ENCODE peak calls at places on chromosome 15, in ten cellular contexts. P is H9; T is fibroblast of lung; F is mammary epithelial cell; E is uterus; L is IMR-90; V is CD4-positive, CD25-positive, alpha-beta regulatory T cell; M is hepatocyte; A is PC-9; D is tibial artery. R is an unnamed sample.
A peak's percentile ranks its signal among the peaks of the same experiment; 100 is the strongest.

GRCh38 chr15:70524470-70524869 is 238.9 kb downstream of the UACA start:
- DNase-seq in P (peak; percentile 17), T (no peak), F (no peak), E (no peak), L (no peak), V (no peak), M (no peak), A (no peak), D (no peak), R (no peak)

GRCh38 chr15:39403674-39404117 is 177.2 kb upstream of the THBS1 start:
- DNase-seq in P (no peak), T (peak; percentile 87), F (peak; percentile 58), E (no peak), L (peak; percentile 88), V (no peak), M (no peak), A (peak; percentile 41), D (no peak), R (no peak)

GRCh38 chr15:43799209-43799944 is 643 bp downstream of the SERINC4 start:
- DNase-seq in P (peak; percentile 51), T (no peak), F (no peak), E (no peak), L (no peak), V (no peak), M (no peak), A (no peak), D (no peak), R (no peak)

GRCh38 chr15:71680079-71680461 is 130.3 kb upstream of the NR2E3 start:
- DNase-seq in P (no peak), T (no peak), F (no peak), E (no peak), L (no peak), V (no peak), M (no peak), A (peak; percentile 39), D (no peak), R (no peak)

GRCh38 chr15:90718232-90718631 is 1.1 kb downstream of the BLM start:
- DNase-seq in P (no peak), T (no peak), F (no peak), E (no peak), L (no peak), V (no peak), M (no peak), A (no peak), D (no peak), R (no peak)

GRCh38 chr15:34132881-34133280 is 31.0 kb downstream of the PGBD4 start:
- DNase-seq in P (no peak), T (peak; percentile 54), F (no peak), E (no peak), L (peak; percentile 53), V (no peak), M (no peak), A (no peak), D (no peak), R (no peak)

GRCh38 chr15:49507261-49507660 is 84.2 kb downstream of the FGF7 start:
- DNase-seq in P (no peak), T (peak; percentile 3), F (peak; percentile 60), E (no peak), L (peak; percentile 59), V (no peak), M (no peak), A (no peak), D (no peak), R (no peak)

GRCh38 chr15:77528968-77529319 is 103.8 kb downstream of the LINGO1 start:
- DNase-seq in P (no peak), T (no peak), F (no peak), E (no peak), L (no peak), V (no peak), M (no peak), A (no peak), D (peak; percentile 55), R (no peak)

GRCh38 chr15:55627730-55628368 is 39.7 kb upstream of the PYGO1 start:
- DNase-seq in P (no peak), T (peak; percentile 93), F (peak; percentile 96), E (peak; percentile 51), L (peak; percentile 95), V (no peak), M (peak; percentile 80), A (peak; percentile 77), D (no peak), R (peak; percentile 65)

GRCh38 chr15:41429003-41429890 is 12.4 kb downstream of the RTF1 start:
- DNase-seq in P (no peak), T (peak; percentile 9), F (no peak), E (no peak), L (peak; percentile 19), V (no peak), M (peak; percentile 23), A (no peak), D (no peak), R (no peak)

GRCh38 chr15:29917600-29918597 is 95.6 kb upstream of the TJP1 start:
- DNase-seq in P (no peak), T (peak; percentile 41), F (peak; percentile 31), E (no peak), L (peak; percentile 85), V (no peak), M (peak; percentile 30), A (no peak), D (no peak), R (no peak)

GRCh38 chr15:38545179-38545578 is 19.4 kb downstream of the RASGRP1 start:
- DNase-seq in P (no peak), T (peak; percentile 31), F (no peak), E (no peak), L (peak; percentile 38), V (no peak), M (no peak), A (no peak), D (no peak), R (no peak)

GRCh38 chr15:100726426-100727190 is 124.2 kb downstream of the ASB7 start:
- DNase-seq in P (peak; percentile 15), T (peak; percentile 93), F (no peak), E (no peak), L (peak; percentile 74), V (no peak), M (no peak), A (no peak), D (no peak), R (no peak)

GRCh38 chr15:45648521-45649200 is 13.8 kb downstream of the SQOR start:
- DNase-seq in P (no peak), T (peak; percentile 76), F (peak; percentile 89), E (no peak), L (peak; percentile 86), V (no peak), M (peak; percentile 69), A (peak; percentile 37), D (no peak), R (peak; percentile 46)

GRCh38 chr15:91224750-91225380 is 124.8 kb downstream of the SV2B start:
- DNase-seq in P (peak; percentile 33), T (peak; percentile 3), F (peak; percentile 37), E (no peak), L (peak; percentile 41), V (no peak), M (peak; percentile 41), A (no peak), D (no peak), R (no peak)

GRCh38 chr15:63324770-63325169 is 47.4 kb downstream of the APH1B start:
- DNase-seq in P (no peak), T (no peak), F (no peak), E (no peak), L (no peak), V (no peak), M (no peak), A (no peak), D (no peak), R (no peak)
- H3K27ac ChIP-seq in P (no peak overlapping the region), T (no peak overlapping the region), F (no peak overlapping the region), E (no peak overlapping the region), L (no peak overlapping the region), V (no peak overlapping the region), M (no peak overlapping the region), A (no peak overlapping the region), D (no peak overlapping the region), R (no peak overlapping the region)

GRCh38 chr15:30984542-30984941 is 6.9 kb downstream of the MTMR10 start:
- DNase-seq in P (no peak), T (no peak), F (no peak), E (no peak), L (no peak), V (no peak), M (no peak), A (no peak), D (no peak), R (no peak)
- H3K27ac ChIP-seq in P (no peak overlapping the region), T (no peak overlapping the region), F (no peak overlapping the region), E (peak overlapping the region; percentile 36), L (no peak overlapping the region), V (no peak overlapping the region), M (no peak overlapping the region), A (no peak overlapping the region), D (no peak overlapping the region), R (peak overlapping the region; percentile 59)

GRCh38 chr15:81088496-81088895 is 45.6 kb upstream of the CFAP161 start:
- DNase-seq in P (no peak), T (no peak), F (no peak), E (no peak), L (no peak), V (no peak), M (no peak), A (no peak), D (no peak), R (no peak)

GRCh38 chr15:81087121-81087520 is 46.9 kb upstream of the CFAP161 start:
- DNase-seq in P (no peak), T (no peak), F (no peak), E (no peak), L (no peak), V (no peak), M (no peak), A (no peak), D (no peak), R (no peak)

GRCh38 chr15:81085898-81086297 is 48.2 kb upstream of the CFAP161 start:
- DNase-seq in P (no peak), T (no peak), F (no peak), E (no peak), L (no peak), V (no peak), M (no peak), A (no peak), D (no peak), R (no peak)

GRCh38 chr15:81085213-81085612 is 48.9 kb upstream of the CFAP161 start:
- DNase-seq in P (no peak), T (no peak), F (no peak), E (no peak), L (no peak), V (no peak), M (no peak), A (no peak), D (no peak), R (no peak)

GRCh38 chr15:81087694-81088093 is 46.4 kb upstream of the CFAP161 start:
- DNase-seq in P (no peak), T (no peak), F (no peak), E (no peak), L (no peak), V (no peak), M (no peak), A (no peak), D (no peak), R (no peak)
- H3K27ac ChIP-seq in P (no peak overlapping the region), T (no peak overlapping the region), F (no peak overlapping the region), E (peak overlapping the region; percentile 56), L (no peak overlapping the region), V (no peak overlapping the region), M (no peak overlapping the region), A (no peak overlapping the region), D (no peak overlapping the region), R (no peak overlapping the region)

DNA sequence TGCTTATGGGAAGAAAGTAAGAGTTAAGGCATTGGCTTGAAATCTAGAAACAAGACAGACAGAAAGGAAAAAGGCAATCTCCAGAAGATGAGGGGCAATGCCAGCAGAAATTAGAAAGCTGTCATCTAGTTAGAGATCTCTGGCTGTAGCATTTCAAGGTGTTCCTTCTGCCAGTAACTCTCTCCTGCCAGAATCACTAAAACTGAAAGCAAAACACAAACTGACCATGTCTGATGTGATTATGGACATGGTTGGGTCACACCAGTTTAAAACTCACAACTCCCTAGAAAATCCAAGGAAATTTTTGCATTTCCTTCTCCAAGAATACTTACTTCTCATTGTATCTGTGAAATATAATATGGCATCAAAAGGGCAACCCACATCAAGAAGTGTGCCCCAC is 82.9 kb downstream of the LDHAL6B start:
- DNase-seq in P (no peak), T (no peak), F (no peak), E (no peak), L (no peak), V (no peak), M (no peak), A (no peak), D (no peak), R (no peak)
- H3K27ac ChIP-seq in P (no peak overlapping the region), T (no peak overlapping the region), F (no peak overlapping the region), E (no peak overlapping the region), L (no peak overlapping the region), V (no peak overlapping the region), M (no peak overlapping the region), A (peak overlapping the region; percentile 97), D (no peak overlapping the region), R (no peak overlapping the region)

R was measured in psoas muscle.